ENCODE peak calls at places on chromosomes 5 and 9, in five cellular contexts. One of them, this sample, is unnamed.

GRCh38 chr5:159053216-159053615 is 46.5 kb downstream of the EBF1 start:
- DNase-seq in KBM-7: no peak
- DNase-seq in HTR-8/SVneo: no peak
- DNase-seq in HT-29: no peak
- DNase-seq in left lung: no peak
- DNase-seq in this sample: no peak

GRCh38 chr9:121783126-121783522 is 131.7 kb downstream of the DAB2IP start:
- DNase-seq in KBM-7: no peak
- DNase-seq in HTR-8/SVneo: no peak
- DNase-seq in HT-29: no peak
- DNase-seq in left lung: no peak
- DNase-seq in this sample: no peak

GRCh38 chr5:109644829-109645228 is 44.9 kb upstream of the MAN2A1 start:
- DNase-seq in KBM-7: no peak
- DNase-seq in HTR-8/SVneo: no peak
- DNase-seq in HT-29: no peak
- DNase-seq in left lung: no peak
- DNase-seq in this sample: no peak

GRCh38 chr5:179731791-179732411 is 721 bp upstream of the MAML1 start:
- DNase-seq in KBM-7: no peak
- DNase-seq in HTR-8/SVneo: no peak
- DNase-seq in HT-29: peak
- DNase-seq in left lung: peak
- DNase-seq in this sample: no peak

GRCh38 chr9:102435427-102435826 is 559.7 kb upstream of the CYLC2 start:
- DNase-seq in KBM-7: no peak
- DNase-seq in HTR-8/SVneo: no peak
- DNase-seq in HT-29: no peak
- DNase-seq in left lung: no peak
- DNase-seq in this sample: no peak

GRCh38 chr5:10532421-10532820 is 31.4 kb upstream of the ANKRD33B start:
- DNase-seq in KBM-7: no peak
- DNase-seq in HTR-8/SVneo: no peak
- DNase-seq in HT-29: no peak
- DNase-seq in left lung: no peak
- DNase-seq in this sample: no peak

GRCh38 chr9:95460627-95461164 is 56.1 kb downstream of the PTCH1 start:
- DNase-seq in KBM-7: no peak
- DNase-seq in HTR-8/SVneo: no peak
- DNase-seq in HT-29: no peak
- DNase-seq in left lung: no peak
- DNase-seq in this sample: no peak

GRCh38 chr5:31194458-31194808 is 947 bp downstream of the CDH6 start:
- DNase-seq in KBM-7: no peak
- DNase-seq in HTR-8/SVneo: no peak
- DNase-seq in HT-29: no peak
- DNase-seq in left lung: no peak
- DNase-seq in this sample: no peak

GRCh38 chr5:91381134-91381773 is 1.9 kb downstream of the ARRDC3 start:
- DNase-seq in KBM-7: no peak
- DNase-seq in HTR-8/SVneo: no peak
- DNase-seq in HT-29: no peak
- DNase-seq in left lung: no peak
- DNase-seq in this sample: peak

GRCh38 chr9:84970432-84970831 is 300.9 kb downstream of the NTRK2 start:
- DNase-seq in KBM-7: no peak
- DNase-seq in HTR-8/SVneo: no peak
- DNase-seq in HT-29: peak
- DNase-seq in left lung: no peak
- DNase-seq in this sample: no peak

GRCh38 chr9:128101690-128102089 is 25.8 kb downstream of the PTGES2 start:
- DNase-seq in KBM-7: no peak
- DNase-seq in HTR-8/SVneo: no peak
- DNase-seq in HT-29: no peak
- DNase-seq in left lung: no peak
- DNase-seq in this sample: no peak

This sample was measured in SW 1271.